ENCODE peak calls at places on chromosome 3, in five cellular contexts. X is neuronal stem cell, D is IMR-90, H is mesenchymal stem cell, Y is H1. W is an unnamed sample.

GRCh38 chr3:150497956-150498355 is 48.3 kb downstream of the SERP1 start:
- DNase-seq in X (no peak), D (peak), H (peak), Y (no peak), W (peak)

GRCh38 chr3:29067014-29067413 is 213.9 kb upstream of the RBMS3 start:
- DNase-seq in X (no peak), D (peak), H (peak), Y (no peak), W (no peak)

GRCh38 chr3:24523988-24524727 is 29.5 kb upstream of the THRB start:
- DNase-seq in X (no peak), D (no peak), H (no peak), Y (no peak), W (no peak)

GRCh38 chr3:106577241-106577640 is 708.4 kb upstream of the CBLB start:
- DNase-seq in X (no peak), D (no peak), H (no peak), Y (no peak), W (no peak)

GRCh38 chr3:56145410-56145809 is 322.9 kb downstream of the ERC2 start:
- DNase-seq in X (no peak), D (no peak), H (no peak), Y (no peak), W (no peak)

GRCh38 chr3:178260887-178261286 is 275.3 kb upstream of the KCNMB2 start:
- DNase-seq in X (no peak), D (no peak), H (peak), Y (no peak), W (no peak)

GRCh38 chr3:196708467-196708866 is 3.6 kb downstream of the CEP19 start:
- DNase-seq in X (no peak), D (no peak), H (no peak), Y (no peak), W (no peak)

GRCh38 chr3:161213644-161214043 is 7.5 kb upstream of the NMD3 start:
- DNase-seq in X (no peak), D (no peak), H (no peak), Y (no peak), W (no peak)

GRCh38 chr3:13950042-13950441 is 70.2 kb upstream of the WNT7A start:
- DNase-seq in X (no peak), D (no peak), H (no peak), Y (no peak), W (no peak)

GRCh38 chr3:192685801-192686200 is 41.5 kb downstream of the FGF12 start:
- DNase-seq in X (no peak), D (no peak), H (no peak), Y (no peak), W (peak)

GRCh38 chr3:43759297-43759782 is 68.6 kb downstream of the ABHD5 start:
- DNase-seq in X (no peak), D (peak), H (peak), Y (peak), W (peak)

GRCh38 chr3:123540285-123540684 is 44.6 kb downstream of the HACD2 start:
- DNase-seq in X (no peak), D (peak), H (no peak), Y (no peak), W (no peak)

GRCh38 chr3:125002414-125002811 is 53.4 kb downstream of the HEG1 start:
- DNase-seq in X (no peak), D (no peak), H (no peak), Y (no peak), W (no peak)

GRCh38 chr3:107729686-107730085 is 206.9 kb downstream of the BBX start:
- DNase-seq in X (no peak), D (no peak), H (no peak), Y (no peak), W (no peak)

GRCh38 chr3:40690696-40691597 is 166.2 kb downstream of the ZNF621 start:
- DNase-seq in X (no peak), D (no peak), H (no peak), Y (no peak), W (no peak)

GRCh38 chr3:95297586-95297985 is 1234.7 kb downstream of the NSUN3 start:
- DNase-seq in X (no peak), D (no peak), H (no peak), Y (no peak), W (no peak)

GRCh38 chr3:40047406-40047805 is 238.0 kb downstream of the MYRIP start:
- DNase-seq in X (no peak), D (no peak), H (no peak), Y (no peak), W (no peak)

GRCh38 chr3:44111482-44111881 is 130.2 kb upstream of the TOPAZ1 start:
- DNase-seq in X (no peak), D (no peak), H (no peak), Y (no peak), W (no peak)

GRCh38 chr3:123448503-123449091 is at the start of gene ADCY5:
- DNase-seq in X (peak), D (no peak), H (peak), Y (no peak), W (no peak)

GRCh38 chr3:60046212-60046611 is 996.4 kb upstream of the CFAP20DC start:
- DNase-seq in X (no peak), D (no peak), H (no peak), Y (no peak), W (no peak)

GRCh38 chr3:37986479-37987314 is 3.9 kb upstream of the VILL start:
- DNase-seq in X (no peak), D (no peak), H (no peak), Y (no peak), W (no peak)

GRCh38 chr3:185253645-185254410 is at the start of gene EHHADH:
- DNase-seq in X (no peak), D (peak), H (no peak), Y (no peak), W (peak)

GRCh38 chr3:17023006-17023664 is 138.4 kb downstream of the PLCL2 start:
- DNase-seq in X (no peak), D (peak), H (peak), Y (no peak), W (no peak)

GRCh38 chr3:126621171-126621570 is 33.8 kb downstream of the TXNRD3 start:
- DNase-seq in X (no peak), D (peak), H (peak), Y (no peak), W (no peak)

GRCh38 chr3:111904376-111905241 is 45.5 kb downstream of the PHLDB2 start:
- DNase-seq in X (no peak), D (peak), H (peak), Y (no peak), W (peak)

GRCh38 chr3:12750658-12751071 is 8.4 kb downstream of the TMEM40 start:
- DNase-seq in X (no peak), D (peak), H (peak), Y (no peak), W (peak)

GRCh38 chr3:56753206-56753605 is 48.5 kb downstream of the ARHGEF3 start:
- DNase-seq in X (no peak), D (peak), H (peak), Y (no peak), W (no peak)

GRCh38 chr3:159139326-159139725 is 337.5 kb downstream of the MFSD1 start:
- DNase-seq in X (no peak), D (no peak), H (no peak), Y (no peak), W (no peak)

GRCh38 chr3:194250104-194251002 is 100.8 kb downstream of the CPN2 start:
- DNase-seq in X (no peak), D (peak), H (peak), Y (no peak), W (no peak)

GRCh38 chr3:31145062-31145461 is 250.6 kb upstream of the GADL1 start:
- DNase-seq in X (no peak), D (no peak), H (no peak), Y (no peak), W (no peak)

GRCh38 chr3:156434921-156435320 is 120.0 kb downstream of the SSR3 start:
- DNase-seq in X (no peak), D (no peak), H (no peak), Y (no peak), W (no peak)

GRCh38 chr3:76400141-76400540 is 614.8 kb upstream of the ZNF717 start:
- DNase-seq in X (no peak), D (peak), H (peak), Y (no peak), W (no peak)

GRCh38 chr3:45259144-45259543 is 33.1 kb upstream of the TMEM158 start:
- DNase-seq in X (no peak), D (no peak), H (no peak), Y (no peak), W (no peak)

GRCh38 chr3:55405436-55405835 is 81.7 kb downstream of the WNT5A start:
- DNase-seq in X (no peak), D (peak), H (no peak), Y (peak), W (peak)

GRCh38 chr3:127473244-127474024 is 117.1 kb downstream of the TPRA1 start:
- DNase-seq in X (no peak), D (no peak), H (no peak), Y (peak), W (no peak)

GRCh38 chr3:11735638-11736037 is 91.9 kb upstream of the VGLL4 start:
- DNase-seq in X (no peak), D (no peak), H (no peak), Y (no peak), W (no peak)

GRCh38 chr3:176513604-176514003 is 683.7 kb downstream of the TBL1XR1 start:
- DNase-seq in X (peak), D (no peak), H (peak), Y (no peak), W (no peak)

GRCh38 chr3:11556851-11557644 is 86.7 kb downstream of the VGLL4 start:
- DNase-seq in X (no peak), D (peak), H (peak), Y (no peak), W (no peak)

GRCh38 chr3:46946856-46947544 is 29.5 kb downstream of the CCDC12 start:
- DNase-seq in X (no peak), D (peak), H (peak), Y (no peak), W (peak)

GRCh38 chr3:134704556-134704955 is 53.7 kb upstream of the KY start:
- DNase-seq in X (no peak), D (no peak), H (no peak), Y (no peak), W (no peak)
- H3K14ac ChIP-seq in X (no peak), D (no peak), H (no peak), Y (no peak), W (no peak)

DNA sequence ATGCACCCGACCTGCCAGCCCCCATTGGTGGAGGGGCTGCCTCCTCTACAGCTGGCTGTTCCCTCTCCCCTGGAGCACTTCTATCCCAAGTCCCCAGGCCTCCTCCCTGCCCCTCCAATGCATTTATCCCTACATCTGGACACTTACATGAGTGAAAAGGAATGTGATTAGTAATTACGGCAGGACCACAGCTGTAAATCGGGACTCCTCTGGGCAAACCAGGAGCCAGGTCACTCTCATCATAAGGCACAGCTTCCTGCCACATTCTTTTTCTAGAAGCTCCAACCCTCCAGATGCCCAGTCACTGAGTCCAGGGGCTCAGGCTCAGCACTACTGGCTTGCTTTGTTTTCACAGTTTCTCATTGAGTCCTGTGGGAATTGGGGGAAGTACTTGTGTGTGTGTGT is 54.3 kb downstream of the IL20RB start:
- DNase-seq in X (no peak), D (peak), H (peak), Y (no peak), W (no peak)
- H3K27ac ChIP-seq in X (no peak), D (no peak), H (peak), Y (no peak), W (no peak)

GRCh38 chr3:139293665-139294023 is 50.2 kb upstream of the MRPS22 start:
- DNase-seq in X (no peak), D (no peak), H (no peak), Y (no peak), W (no peak)

GRCh38 chr3:139289866-139290524 is 53.8 kb upstream of the MRPS22 start:
- DNase-seq in X (no peak), D (no peak), H (no peak), Y (no peak), W (no peak)

GRCh38 chr3:139292933-139293664 is 50.7 kb upstream of the MRPS22 start:
- DNase-seq in X (no peak), D (peak), H (peak), Y (no peak), W (no peak)

GRCh38 chr3:139291276-139292051 is 52.4 kb upstream of the MRPS22 start:
- DNase-seq in X (no peak), D (no peak), H (no peak), Y (no peak), W (no peak)

DNA sequence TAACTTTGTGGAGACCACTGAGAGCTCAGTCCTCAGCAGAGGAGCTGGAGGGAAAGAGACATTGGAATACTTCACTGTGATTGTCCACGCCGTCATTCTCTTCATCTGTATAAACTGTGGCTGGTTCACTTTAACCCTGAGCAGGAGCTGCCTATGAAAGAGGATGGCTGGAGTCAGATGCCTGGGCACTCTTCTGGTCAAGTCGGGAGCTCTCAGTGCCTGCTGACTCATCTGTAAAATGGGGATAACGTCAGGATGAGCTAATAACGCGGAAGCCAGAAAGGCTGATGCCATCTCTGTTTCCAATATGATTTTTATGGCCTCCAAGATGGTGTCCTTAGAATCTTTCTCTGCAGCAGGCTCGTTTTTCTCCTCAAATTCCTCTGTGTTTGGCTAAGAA is 51.6 kb upstream of the MRPS22 start:
- DNase-seq in X (no peak), D (no peak), H (no peak), Y (no peak), W (no peak)
- H3K4me3 ChIP-seq in X (no peak), D (no peak), H (no peak), Y (no peak), W (no peak)

GRCh38 chr3:52537726-52538421 is 1.5 kb downstream of the UQCC5 start:
- DNase-seq in X (no peak), D (no peak), H (no peak), Y (no peak), W (no peak)
- H3K14ac ChIP-seq in X (no peak), D (peak), H (no peak), Y (no peak), W (peak)

DNA sequence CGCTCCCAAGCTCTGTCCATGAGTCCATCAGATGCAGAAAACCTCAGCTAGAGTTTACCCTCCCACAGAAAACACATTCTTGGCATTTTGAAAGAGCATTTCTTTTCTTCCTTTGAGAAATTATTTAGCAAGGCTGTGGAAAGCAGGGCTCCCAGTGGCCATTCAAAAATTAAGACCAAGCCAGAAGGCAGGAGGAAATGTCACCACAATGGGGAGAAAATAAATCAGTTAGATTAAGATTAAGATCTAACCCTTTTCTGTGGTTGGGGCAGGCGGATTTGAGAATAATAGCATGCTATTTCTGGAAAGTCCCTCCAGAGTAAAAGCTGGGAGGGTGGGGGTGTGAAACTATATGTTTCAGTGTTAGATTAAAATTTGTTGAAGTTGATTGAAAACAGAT is 20.2 kb downstream of the LRIG1 start:
- DNase-seq in X (no peak), D (peak), H (peak), Y (no peak), W (no peak)
- H3K27ac ChIP-seq in X (no peak), D (peak), H (no peak), Y (no peak), W (no peak)

DNA sequence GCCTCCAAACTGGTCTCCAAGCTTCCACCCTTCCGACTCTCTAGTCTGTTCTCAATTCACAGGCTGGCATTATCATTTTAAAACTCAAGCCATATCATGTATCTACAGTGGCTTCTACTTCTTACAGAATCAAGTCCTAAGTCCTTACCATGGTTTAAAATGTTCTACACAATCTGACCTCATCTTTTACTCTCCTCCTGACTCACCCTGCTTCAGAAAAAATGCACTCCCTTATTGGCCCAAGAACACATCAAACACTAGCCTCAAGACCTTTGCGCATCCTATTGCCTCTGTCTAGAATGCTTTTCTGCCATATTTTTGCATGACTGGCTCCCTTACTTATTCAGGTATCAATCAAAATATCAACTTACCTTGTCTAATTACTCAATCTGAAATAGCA is 11.0 kb downstream of the MRPL3 start:
- DNase-seq in X (no peak), D (peak), H (no peak), Y (no peak), W (no peak)
- H3K4me3 ChIP-seq in X (no peak), D (no peak), H (no peak), Y (no peak), W (no peak)

DNA sequence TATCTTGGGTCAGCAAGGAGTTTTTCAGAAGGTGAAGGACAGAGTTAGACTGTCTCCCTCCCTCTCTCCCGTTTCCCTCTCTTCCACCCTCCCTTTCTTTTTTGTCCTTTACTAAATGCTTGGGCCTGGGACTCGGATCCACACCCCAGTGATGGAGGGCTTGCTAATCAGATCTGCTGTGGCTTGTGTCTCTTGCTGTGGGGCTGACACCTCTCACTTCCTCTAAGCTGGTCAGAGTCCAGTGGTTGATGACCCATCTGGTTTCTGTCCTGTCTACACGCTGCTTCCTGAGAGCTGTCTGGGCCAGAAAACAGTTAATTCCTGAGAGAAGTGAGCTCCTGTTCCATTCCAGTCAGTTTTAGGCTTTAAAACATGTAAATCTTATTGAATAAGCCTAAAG is 849 bp downstream of the TRAK1 start:
- DNase-seq in X (no peak), D (no peak), H (no peak), Y (no peak), W (no peak)
- H3K14ac ChIP-seq in X (no peak), D (no peak), H (no peak), Y (no peak), W (no peak)

DNA sequence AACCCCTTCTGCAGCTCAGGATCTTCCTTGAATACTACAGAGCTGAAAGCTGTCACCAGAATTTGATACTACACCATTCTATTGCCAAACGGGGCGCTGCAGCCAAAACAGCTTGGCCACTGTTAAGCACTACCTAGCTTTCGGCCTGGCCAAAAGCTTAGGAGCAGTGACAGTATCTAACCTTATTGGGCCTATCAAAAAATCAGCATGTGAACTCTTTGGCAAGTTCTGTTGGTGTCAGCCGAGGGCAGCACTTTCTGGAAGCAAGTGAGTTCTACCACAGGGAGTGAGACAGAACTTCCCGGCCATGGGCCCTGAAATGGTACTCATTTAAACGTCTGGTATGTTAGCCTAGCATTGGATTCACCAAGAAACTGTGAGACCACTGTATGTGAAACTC is 16.1 kb upstream of the GYG1 start:
- DNase-seq in X (no peak), D (no peak), H (no peak), Y (no peak), W (no peak)
- H3K27ac ChIP-seq in X (no peak), D (no peak), H (no peak), Y (no peak), W (no peak)

GRCh38 chr3:142507241-142507640 is 59.4 kb upstream of the XRN1 start:
- DNase-seq in X (no peak), D (no peak), H (no peak), Y (no peak), W (no peak)

GRCh38 chr3:142509079-142509478 is 61.2 kb upstream of the XRN1 start:
- DNase-seq in X (no peak), D (no peak), H (no peak), Y (no peak), W (no peak)
- H3K4me3 ChIP-seq in X (no peak), D (no peak), H (no peak), Y (no peak), W (no peak)